ENCODE peak calls at places on chromosomes 1 and 21, in ten cellular contexts. Y is A549, I is sigmoid colon, L is tibial nerve, B is transverse colon, S is ovary, Q is K562, J is esophagus muscularis mucosa, P is suprapubic skin, T is GM12878. H is an unnamed sample.

GRCh38 chr1:206708882-206709281 is 24.2 kb downstream of the MAPKAPK2 start:
- DNase-seq in Y (no peak), I (no peak), L (no peak), B (no peak), S (no peak), Q (no peak), J (no peak), P (no peak), T (no peak), H (no peak)

GRCh38 chr1:116710326-116711060 is 43.0 kb upstream of the IGSF3 start:
- DNase-seq in Y (no peak), I (no peak), L (no peak), B (no peak), S (no peak), Q (no peak), J (no peak), P (no peak), T (no peak), H (no peak)

GRCh38 chr1:43890815-43891214 is 42.8 kb upstream of the ARTN start:
- DNase-seq in Y (no peak), I (no peak), L (no peak), B (no peak), S (no peak), Q (no peak), J (no peak), P (no peak), T (no peak), H (no peak)

GRCh38 chr1:59029768-59030167 is 245.9 kb upstream of the JUN start:
- DNase-seq in Y (no peak), I (no peak), L (no peak), B (no peak), S (no peak), Q (no peak), J (no peak), P (no peak), T (no peak), H (no peak)

GRCh38 chr1:117821782-117822447 is 107.5 kb downstream of the GDAP2 start:
- DNase-seq in Y (no peak), I (peak; percentile 82), L (no peak), B (peak; percentile 19), S (no peak), Q (peak; percentile 76), J (no peak), P (no peak), T (no peak), H (peak; percentile 51)

GRCh38 chr1:179164494-179164893 is 65.0 kb downstream of the ABL2 start:
- DNase-seq in Y (no peak), I (no peak), L (no peak), B (no peak), S (no peak), Q (no peak), J (no peak), P (no peak), T (no peak), H (no peak)

GRCh38 chr1:110159160-110159559 is 8.9 kb downstream of the SLC6A17 start:
- DNase-seq in Y (no peak), I (no peak), L (no peak), B (no peak), S (no peak), Q (no peak), J (no peak), P (no peak), T (no peak), H (no peak)

GRCh38 chr1:1462318-1462966 is 9.1 kb upstream of the ATAD3B start:
- DNase-seq in Y (no peak), I (no peak), L (no peak), B (peak; percentile 51), S (peak; percentile 80), Q (no peak), J (no peak), P (no peak), T (peak; percentile 36), H (no peak)

GRCh38 chr1:116270316-116271057 is 102.6 kb upstream of the ATP1A1 start:
- DNase-seq in Y (no peak), I (no peak), L (no peak), B (no peak), S (no peak), Q (no peak), J (no peak), P (no peak), T (no peak), H (no peak)

GRCh38 chr1:93756656-93757055 is 75.0 kb upstream of the BCAR3 start:
- DNase-seq in Y (no peak), I (no peak), L (no peak), B (no peak), S (no peak), Q (no peak), J (no peak), P (no peak), T (no peak), H (no peak)

GRCh38 chr1:214461305-214461704 is 90.1 kb downstream of the PTPN14 start:
- DNase-seq in Y (no peak), I (no peak), L (no peak), B (no peak), S (no peak), Q (no peak), J (no peak), P (no peak), T (no peak), H (no peak)

GRCh38 chr1:43617668-43618067 is 32.3 kb upstream of the KDM4A start:
- DNase-seq in Y (no peak), I (no peak), L (no peak), B (no peak), S (no peak), Q (no peak), J (no peak), P (no peak), T (no peak), H (no peak)

GRCh38 chr1:206829875-206830274 is 35.5 kb upstream of the IL20 start:
- DNase-seq in Y (no peak), I (no peak), L (no peak), B (no peak), S (no peak), Q (no peak), J (peak; percentile 55), P (no peak), T (no peak), H (no peak)

GRCh38 chr1:167659876-167660275 is 29.8 kb downstream of the RCSD1 start:
- DNase-seq in Y (no peak), I (no peak), L (no peak), B (no peak), S (no peak), Q (no peak), J (no peak), P (no peak), T (no peak), H (no peak)

GRCh38 chr1:151199860-151200581 is 1.7 kb downstream of the PIP5K1A start:
- DNase-seq in Y (peak; percentile 46), I (peak; percentile 82), L (no peak), B (no peak), S (no peak), Q (peak; percentile 46), J (no peak), P (no peak), T (no peak), H (no peak)

GRCh38 chr1:203112451-203112850 is 15.1 kb upstream of the ADORA1 start:
- DNase-seq in Y (no peak), I (no peak), L (no peak), B (no peak), S (no peak), Q (no peak), J (peak; percentile 47), P (no peak), T (no peak), H (no peak)

GRCh38 chr1:1847061-1847460 is 43.8 kb downstream of the GNB1 start:
- DNase-seq in Y (no peak), I (no peak), L (no peak), B (peak; percentile 36), S (no peak), Q (peak; percentile 75), J (no peak), P (peak; percentile 27), T (no peak), H (peak; percentile 38)

DNA sequence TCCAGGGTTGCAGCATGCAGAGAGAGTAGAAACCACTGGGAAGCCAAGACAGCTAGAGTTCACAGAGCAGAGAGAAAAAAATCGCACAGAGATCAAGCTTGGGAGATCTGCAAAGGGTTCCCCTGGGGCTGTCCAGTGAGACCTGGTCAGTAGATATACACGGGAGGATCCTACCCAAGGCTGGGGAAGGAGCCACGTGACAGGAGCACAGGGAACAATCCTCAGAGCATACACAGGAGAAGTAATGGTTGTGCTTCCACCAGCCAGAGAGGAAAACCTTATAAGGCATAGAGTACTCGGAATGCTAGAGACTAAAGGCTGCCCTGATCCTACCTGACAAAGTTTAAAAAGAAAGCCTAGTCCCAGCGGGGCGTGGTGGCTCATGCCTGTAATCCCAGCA is 53.9 kb downstream of the GABPA start:
- DNase-seq in Y (no peak), I (no peak), L (no peak), B (no peak), S (no peak), Q (no peak), J (peak; percentile 34), P (no peak), T (no peak), H (no peak)
- TF ChIP-seq POLR2A in Y (no peak), I (no peak), L (no peak), B (no peak), S (no peak), Q (no peak), J (no peak), P (no peak), T (no peak), H (no peak)

GRCh38 chr1:204574016-204574855 is 58.0 kb downstream of the MDM4 start:
- DNase-seq in Y (no peak), I (no peak), L (no peak), B (no peak), S (no peak), Q (no peak), J (no peak), P (no peak), T (no peak), H (no peak)
- TF ChIP-seq EP300 in Y (no peak), I (no peak), L (no peak), B (no peak), S (no peak), Q (no peak), J (no peak), P (no peak), T (no peak), H (no peak)

DNA sequence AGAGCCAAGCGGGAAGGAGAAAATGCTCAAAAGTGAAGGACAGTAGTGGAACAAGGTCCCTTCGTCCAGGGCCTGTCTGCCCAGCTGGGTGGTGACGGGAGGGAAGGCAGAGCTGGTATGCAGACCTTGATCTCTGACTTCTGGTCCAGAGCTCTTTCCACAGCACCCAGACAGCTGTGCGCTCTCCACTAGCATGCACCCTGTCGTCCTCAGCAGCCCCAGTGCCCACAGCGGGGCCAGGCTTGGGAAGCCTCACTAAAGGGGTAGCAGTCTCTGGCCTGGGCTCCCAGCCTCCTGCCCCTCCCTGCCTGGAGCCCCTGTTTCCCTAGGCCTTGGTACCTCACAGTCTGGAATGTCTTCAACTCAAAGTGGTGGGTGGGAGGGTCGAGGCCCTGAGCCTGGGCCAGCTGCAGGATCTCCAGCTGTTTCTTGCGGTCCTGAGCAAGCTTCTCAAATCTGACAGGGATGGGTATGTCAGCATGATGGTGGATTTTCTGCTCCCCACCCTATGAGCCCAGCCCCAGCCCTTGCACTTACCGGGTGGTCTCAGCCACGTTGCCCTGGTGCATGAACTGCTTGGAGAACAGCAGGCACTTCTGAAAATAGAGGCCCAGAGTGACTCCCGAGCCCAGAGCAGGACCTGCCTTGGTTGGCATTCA is 10.0 kb downstream of the CC2D1B start:
- DNase-seq in Y (no peak), I (no peak), L (no peak), B (no peak), S (no peak), Q (no peak), J (no peak), P (no peak), T (no peak), H (no peak)
- TF ChIP-seq POLR2A in Y (no peak), I (no peak), L (no peak), B (no peak), S (no peak), Q (no peak), J (no peak), P (no peak), T (peak; percentile 30), H (no peak)

GRCh38 chr1:193014354-193014753 is 44.8 kb downstream of the UCHL5 start:
- DNase-seq in Y (no peak), I (no peak), L (no peak), B (no peak), S (no peak), Q (no peak), J (no peak), P (no peak), T (no peak), H (no peak)
- TF ChIP-seq EP300 in Y (no peak), I (no peak), L (no peak), B (no peak), S (no peak), Q (no peak), J (no peak), P (no peak), T (no peak), H (no peak)